ENCODE peak calls at places on chromosomes 12 and 14, in nine cellular contexts. V, B, O, A, F, E, D, G and M are unnamed samples. For H3K9me3, the result is how much of the 10 kb centered on the place peaks cover.

GRCh38 chr12:117033382-117034045 is 65.7 kb downstream of the TESC start:
- DNase-seq in V (no peak), B (no peak), O (no peak), A (no peak), F (no peak), E (no peak), D (no peak), G (no peak), M (no peak)

GRCh38 chr14:53603994-53604393 is 352.6 kb downstream of the BMP4 start:
- DNase-seq in V (no peak), B (no peak), O (no peak), A (no peak), F (no peak), E (no peak), D (no peak), G (no peak), M (no peak)

GRCh38 chr14:35696575-35696974 is 112.5 kb downstream of the RALGAPA1 start:
- DNase-seq in V (no peak), B (no peak), O (no peak), A (no peak), F (no peak), E (no peak), D (no peak), G (no peak), M (no peak)

GRCh38 chr14:29584992-29585391 is 342.7 kb downstream of the PRKD1 start:
- DNase-seq in V (peak), B (peak), O (no peak), A (peak), F (peak), E (no peak), D (no peak), G (no peak), M (no peak)

GRCh38 chr12:124804011-124804621 is 59.5 kb downstream of the SCARB1 start:
- DNase-seq in V (no peak), B (peak), O (no peak), A (no peak), F (peak), E (no peak), D (peak), G (no peak), M (no peak)

GRCh38 chr14:99318959-99319295 is 46.9 kb upstream of the BCL11B start:
- DNase-seq in V (no peak), B (no peak), O (no peak), A (no peak), F (no peak), E (no peak), D (no peak), G (no peak), M (no peak)

GRCh38 chr12:12823308-12823707 is 10.2 kb downstream of the DDX47 start:
- DNase-seq in V (peak), B (no peak), O (no peak), A (no peak), F (no peak), E (no peak), D (no peak), G (no peak), M (peak)

GRCh38 chr14:68285421-68286179 is 466.0 kb downstream of the RAD51B start:
- DNase-seq in V (no peak), B (no peak), O (peak), A (peak), F (no peak), E (peak), D (no peak), G (no peak), M (no peak)

GRCh38 chr12:21773263-21773741 is 1.2 kb downstream of the KCNJ8 start:
- DNase-seq in V (no peak), B (peak), O (no peak), A (peak), F (peak), E (no peak), D (peak), G (no peak), M (no peak)

GRCh38 chr14:59190372-59190771 is 1.9 kb downstream of the DAAM1 start:
- DNase-seq in V (no peak), B (no peak), O (no peak), A (peak), F (no peak), E (no peak), D (peak), G (no peak), M (no peak)

GRCh38 chr12:59472273-59472672 is 123.6 kb upstream of the SLC16A7 start:
- DNase-seq in V (no peak), B (no peak), O (no peak), A (no peak), F (no peak), E (no peak), D (no peak), G (no peak), M (no peak)

GRCh38 chr12:47942327-47943230 is 20.8 kb upstream of the TMEM106C start:
- DNase-seq in V (no peak), B (peak), O (peak), A (no peak), F (peak), E (peak), D (peak), G (no peak), M (no peak)

GRCh38 chr12:101745481-101745880 is 6.2 kb upstream of the SYCP3 start:
- DNase-seq in V (no peak), B (no peak), O (no peak), A (no peak), F (no peak), E (no peak), D (no peak), G (no peak), M (no peak)

GRCh38 chr12:8969861-8970411 is 19.4 kb upstream of the KLRG1 start:
- DNase-seq in V (no peak), B (no peak), O (no peak), A (no peak), F (no peak), E (no peak), D (no peak), G (no peak), M (no peak)

GRCh38 chr12:57148469-57149308 is 1.3 kb upstream of the LRP1-AS start:
- DNase-seq in V (no peak), B (peak), O (no peak), A (peak), F (peak), E (no peak), D (no peak), G (no peak), M (no peak)

GRCh38 chr14:78593949-78594348 is 423.8 kb downstream of the NRXN3 start:
- DNase-seq in V (no peak), B (no peak), O (no peak), A (no peak), F (no peak), E (no peak), D (no peak), G (no peak), M (no peak)

GRCh38 chr12:132925597-132926416 is 30.3 kb downstream of the ZNF605 start:
- DNase-seq in V (no peak), B (no peak), O (no peak), A (no peak), F (no peak), E (no peak), D (no peak), G (no peak), M (peak)

GRCh38 chr14:20469890-20470858 is 968 bp downstream of the PNP start:
- DNase-seq in V (no peak), B (peak), O (peak), A (peak), F (no peak), E (peak), D (peak), G (no peak), M (peak)

GRCh38 chr14:94936901-94937321 is 167.0 kb upstream of the GSC start:
- DNase-seq in V (no peak), B (no peak), O (no peak), A (peak), F (peak), E (no peak), D (peak), G (no peak), M (no peak)

GRCh38 chr14:89237923-89238529 is 179.0 kb downstream of the FOXN3 start:
- DNase-seq in V (no peak), B (no peak), O (no peak), A (no peak), F (no peak), E (no peak), D (peak), G (no peak), M (no peak)

GRCh38 chr14:83816755-83817154 is 1713.2 kb upstream of the FLRT2 start:
- DNase-seq in V (no peak), B (no peak), O (no peak), A (no peak), F (no peak), E (no peak), D (no peak), G (no peak), M (no peak)

GRCh38 chr12:80763874-80764273 is 47.2 kb downstream of the MYF5 start:
- DNase-seq in V (no peak), B (no peak), O (no peak), A (no peak), F (no peak), E (no peak), D (peak), G (no peak), M (no peak)

GRCh38 chr12:112151766-112152541 is 26.6 kb downstream of the TRAFD1 start:
- DNase-seq in V (no peak), B (no peak), O (no peak), A (no peak), F (no peak), E (no peak), D (no peak), G (no peak), M (no peak)

GRCh38 chr14:97917169-97917568 is 1120.0 kb downstream of the VRK1 start:
- DNase-seq in V (no peak), B (no peak), O (no peak), A (no peak), F (no peak), E (no peak), D (no peak), G (no peak), M (no peak)

DNA sequence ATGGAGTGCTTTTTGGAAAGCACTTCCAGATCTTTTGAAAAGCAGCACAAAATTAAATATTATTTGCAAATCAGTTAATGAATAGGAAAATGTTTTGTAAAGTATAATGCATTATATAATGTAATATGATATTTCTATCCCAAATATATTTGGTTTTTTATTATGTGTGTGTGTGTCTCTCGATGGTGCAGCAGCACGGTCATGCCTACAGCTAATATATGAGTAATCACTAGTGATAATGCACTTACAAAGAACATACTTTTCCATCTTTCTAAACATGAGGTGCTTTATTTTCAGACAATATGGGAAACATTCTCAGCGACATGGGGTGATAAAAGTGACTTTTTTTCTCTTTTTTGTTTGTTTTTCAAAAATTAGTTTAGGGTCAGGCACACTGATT is 1.3 kb upstream of the EEA1 start:
- DNase-seq in V (no peak), B (no peak), O (no peak), A (no peak), F (no peak), E (no peak), D (no peak), G (no peak), M (no peak)
- H3K4me3 ChIP-seq in V (no peak), B (peak), O (no peak), A (no peak), F (peak), E (no peak), D (peak), G (peak), M (no peak)

GRCh38 chr12:52649066-52649465 is 2.9 kb downstream of the KRT2 start:
- DNase-seq in V (no peak), B (no peak), O (no peak), A (no peak), F (no peak), E (no peak), D (no peak), G (no peak), M (no peak)
- H3K27ac ChIP-seq in V (no peak), B (no peak), O (no peak), A (no peak), F (no peak), E (no peak), D (no peak), G (no peak), M (no peak)

GRCh38 chr12:49828143-49829091 is at the start of gene NCKAP5L:
- DNase-seq in V (peak), B (peak), O (peak), A (peak), F (peak), E (peak), D (peak), G (peak), M (peak)
- H3K9me3 ChIP-seq in V (under half), B (under half), O (under half), A (under half), F (under half), E (under half), D (under half), G (under half), M (under half)

GRCh38 chr12:7905071-7905470 is 30.9 kb downstream of the SLC2A3 start:
- DNase-seq in V (no peak), B (no peak), O (no peak), A (no peak), F (no peak), E (no peak), D (no peak), G (no peak), M (no peak)

DNA sequence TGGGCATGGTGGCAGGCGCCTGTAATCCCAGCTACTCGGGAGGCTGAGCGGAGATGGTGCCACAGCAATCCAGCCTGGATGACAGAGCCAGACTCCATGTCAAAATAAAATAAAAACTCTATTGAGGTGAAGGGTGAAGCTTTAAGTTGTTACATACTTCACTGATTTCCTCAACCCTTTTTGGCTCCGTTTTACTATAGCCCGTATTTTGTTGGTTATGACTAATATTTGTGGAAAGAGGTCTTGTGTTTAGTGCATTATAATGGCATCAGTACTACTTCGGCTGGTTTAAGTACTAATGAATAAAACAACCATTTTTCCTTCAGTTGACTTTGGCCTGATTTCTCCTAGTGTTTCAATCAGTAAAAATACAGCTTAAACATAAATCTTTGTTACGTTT is 27.0 kb upstream of the SLC2A14 start:
- DNase-seq in V (peak), B (no peak), O (no peak), A (no peak), F (no peak), E (no peak), D (no peak), G (no peak), M (no peak)
- H3K4me3 ChIP-seq in V (no peak), B (no peak), O (no peak), A (no peak), F (no peak), E (no peak), D (no peak), G (no peak), M (no peak)

DNA sequence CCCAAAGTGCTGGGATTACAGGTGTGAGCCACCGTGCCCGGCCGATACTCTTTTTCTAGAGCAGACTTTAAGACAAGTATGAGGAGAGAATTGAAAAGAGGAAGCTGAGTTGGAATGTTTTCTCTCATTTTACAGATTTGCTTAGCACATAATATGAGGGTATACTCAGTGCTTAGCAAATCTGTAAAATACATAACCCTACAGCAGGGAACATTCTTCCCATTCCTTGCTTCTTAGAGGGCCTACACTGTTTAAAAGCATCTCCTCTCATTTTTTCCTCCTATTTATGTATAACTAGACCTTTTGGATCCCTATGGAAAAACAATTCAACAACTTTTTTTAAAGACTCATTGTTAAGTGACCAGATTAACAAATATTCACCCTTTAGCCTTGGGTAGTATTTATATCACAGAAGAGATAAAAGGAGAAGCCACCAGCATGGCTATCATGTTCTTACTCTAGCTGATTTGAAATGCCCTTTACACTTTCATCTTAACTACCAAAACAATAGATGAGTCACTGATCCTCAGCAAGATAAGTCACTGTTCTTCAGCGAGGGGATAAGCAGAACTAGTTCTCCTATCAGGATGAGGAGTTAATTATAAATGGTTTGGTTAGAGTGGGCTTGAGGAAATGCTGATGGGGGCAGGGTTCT is 23.7 kb upstream of the ANO6 start:
- DNase-seq in V (no peak), B (no peak), O (no peak), A (no peak), F (no peak), E (no peak), D (no peak), G (no peak), M (peak)
- H3K27ac ChIP-seq in V (no peak), B (no peak), O (no peak), A (no peak), F (peak), E (no peak), D (peak), G (no peak), M (peak)

GRCh38 chr12:34290191-34290995 is 268.1 kb downstream of the ALG10 start:
- DNase-seq in V (no peak), B (no peak), O (no peak), A (peak), F (peak), E (no peak), D (no peak), G (peak), M (no peak)
- H3K9me3 ChIP-seq in V (half or more), B (under half), O (under half), A (under half), F (under half), E (under half), D (under half), G (under half), M (under half)

DNA sequence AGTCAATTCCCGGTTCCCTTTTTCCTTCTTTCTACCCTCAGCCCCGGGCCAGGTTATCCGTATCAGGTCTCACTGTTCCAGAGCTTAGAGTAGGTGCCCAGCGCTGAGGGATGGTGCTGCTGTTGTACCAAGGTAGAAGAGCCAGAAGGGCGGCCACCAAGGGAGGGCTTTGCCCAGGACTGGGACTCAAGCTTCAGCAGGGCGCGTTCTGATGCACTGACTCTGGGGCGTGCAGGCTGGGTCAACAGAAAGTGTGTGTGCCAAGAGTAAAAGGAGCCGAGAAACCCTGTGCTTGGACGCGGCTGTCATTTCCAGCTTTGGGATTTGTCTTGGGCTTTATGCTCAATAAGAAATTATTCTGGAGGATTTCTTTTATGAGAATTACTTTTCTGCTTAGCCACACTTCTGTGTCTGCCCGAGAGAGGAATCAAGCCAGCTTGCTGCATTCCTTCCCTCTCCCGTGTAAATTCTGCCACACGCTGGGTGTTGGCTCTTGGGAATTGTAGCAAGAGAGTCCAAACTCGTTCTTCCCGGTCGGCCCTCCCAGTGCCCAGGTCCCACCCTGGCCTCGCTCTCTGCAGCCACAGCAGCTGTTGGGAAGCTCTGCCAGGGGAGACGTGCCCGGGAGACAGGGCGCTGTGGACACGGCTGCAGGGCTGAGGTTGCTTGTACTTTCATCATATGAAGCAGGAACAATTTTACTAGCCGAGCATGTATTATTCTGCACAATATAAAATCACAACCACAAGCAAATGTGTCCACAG is 98.0 kb downstream of the FBXL14 start:
- DNase-seq in V (no peak), B (no peak), O (no peak), A (peak), F (no peak), E (no peak), D (no peak), G (no peak), M (no peak)
- H3K4me3 ChIP-seq in V (peak), B (no peak), O (no peak), A (no peak), F (peak), E (no peak), D (no peak), G (peak), M (no peak)

GRCh38 chr14:76837524-76837923 is 11.3 kb downstream of the LRRC74A start:
- DNase-seq in V (no peak), B (no peak), O (no peak), A (no peak), F (no peak), E (no peak), D (no peak), G (no peak), M (no peak)

GRCh38 chr14:76836029-76836630 is 9.9 kb downstream of the LRRC74A start:
- DNase-seq in V (no peak), B (peak), O (no peak), A (no peak), F (no peak), E (no peak), D (no peak), G (no peak), M (no peak)

GRCh38 chr14:76832503-76832988 is 6.3 kb downstream of the LRRC74A start:
- DNase-seq in V (no peak), B (peak), O (no peak), A (no peak), F (no peak), E (no peak), D (no peak), G (no peak), M (no peak)

GRCh38 chr14:76829650-76830421 is 3.6 kb downstream of the LRRC74A start:
- DNase-seq in V (no peak), B (no peak), O (no peak), A (no peak), F (peak), E (no peak), D (peak), G (peak), M (no peak)

GRCh38 chr14:76834296-76834695 is 8.1 kb downstream of the LRRC74A start:
- DNase-seq in V (no peak), B (no peak), O (no peak), A (no peak), F (no peak), E (no peak), D (no peak), G (no peak), M (no peak)
- H3K27ac ChIP-seq in V (no peak), B (peak), O (no peak), A (no peak), F (no peak), E (no peak), D (no peak), G (no peak), M (no peak)